ENCODE peak calls at places on chromosome 2, in ten cellular contexts. One of them, this sample, is unnamed.

GRCh38 chr2:185108588-185108987 is 510.3 kb downstream of the ZNF804A start:
- DNase-seq in activated T-helper 1 cell treated with anti-CD3 and anti-CD28 coated beads, Interleukin-2, amount 50 U/mL, for 16 hours: no peak
- DNase-seq in NAMALWA: no peak
- DNase-seq in amygdala: no peak
- DNase-seq in IMR-90: no peak
- DNase-seq in Calu3: no peak
- DNase-seq in heart right ventricle: no peak
- DNase-seq in activated CD8-positive, alpha-beta memory T cell treated with anti-CD3 and anti-CD28 coated beads for 1 hour: no peak
- DNase-seq in activated naive CD4-positive, alpha-beta T cell: no peak
- DNase-seq in stimulated activated CD4-positive, alpha-beta T cell treated with anti-CD3 and anti-CD28 coated beads, TNF-alpha, amount 100 ng/mL, for 24 hours: no peak
- DNase-seq in this sample: no peak

GRCh38 chr2:64992218-64992617 is 3.0 kb downstream of the SLC1A4 start:
- DNase-seq in activated naive CD4-positive, alpha-beta T cell: no peak
- DNase-seq in stimulated activated CD4-positive, alpha-beta T cell treated with anti-CD3 and anti-CD28 coated beads, TNF-alpha, amount 100 ng/mL, for 24 hours: no peak
- DNase-seq in amygdala: no peak
- DNase-seq in NAMALWA: no peak
- DNase-seq in heart right ventricle: no peak
- DNase-seq in activated CD8-positive, alpha-beta memory T cell treated with anti-CD3 and anti-CD28 coated beads for 1 hour: no peak
- DNase-seq in activated T-helper 1 cell treated with anti-CD3 and anti-CD28 coated beads, Interleukin-2, amount 50 U/mL, for 16 hours: no peak
- DNase-seq in Calu3: no peak
- DNase-seq in IMR-90: no peak
- DNase-seq in this sample: no peak

GRCh38 chr2:177797808-177798207 is 274.8 kb downstream of the PDE11A start:
- DNase-seq in heart right ventricle: no peak
- DNase-seq in stimulated activated CD4-positive, alpha-beta T cell treated with anti-CD3 and anti-CD28 coated beads, TNF-alpha, amount 100 ng/mL, for 24 hours: no peak
- DNase-seq in amygdala: no peak
- DNase-seq in activated naive CD4-positive, alpha-beta T cell: no peak
- DNase-seq in Calu3: no peak
- DNase-seq in IMR-90: no peak
- DNase-seq in activated T-helper 1 cell treated with anti-CD3 and anti-CD28 coated beads, Interleukin-2, amount 50 U/mL, for 16 hours: no peak
- DNase-seq in NAMALWA: no peak
- DNase-seq in activated CD8-positive, alpha-beta memory T cell treated with anti-CD3 and anti-CD28 coated beads for 1 hour: no peak
- DNase-seq in this sample: no peak

GRCh38 chr2:96529376-96530143 is 7.0 kb upstream of the ARID5A start:
- DNase-seq in activated T-helper 1 cell treated with anti-CD3 and anti-CD28 coated beads, Interleukin-2, amount 50 U/mL, for 16 hours: no peak
- DNase-seq in amygdala: no peak
- DNase-seq in Calu3: no peak
- DNase-seq in activated CD8-positive, alpha-beta memory T cell treated with anti-CD3 and anti-CD28 coated beads for 1 hour: no peak
- DNase-seq in activated naive CD4-positive, alpha-beta T cell: no peak
- DNase-seq in heart right ventricle: no peak
- DNase-seq in NAMALWA: no peak
- DNase-seq in stimulated activated CD4-positive, alpha-beta T cell treated with anti-CD3 and anti-CD28 coated beads, TNF-alpha, amount 100 ng/mL, for 24 hours: no peak
- DNase-seq in IMR-90: no peak
- DNase-seq in this sample: no peak

GRCh38 chr2:22486343-22486742 is 898.6 kb upstream of the KLHL29 start:
- DNase-seq in NAMALWA: no peak
- DNase-seq in heart right ventricle: no peak
- DNase-seq in amygdala: no peak
- DNase-seq in Calu3: no peak
- DNase-seq in activated T-helper 1 cell treated with anti-CD3 and anti-CD28 coated beads, Interleukin-2, amount 50 U/mL, for 16 hours: no peak
- DNase-seq in activated naive CD4-positive, alpha-beta T cell: no peak
- DNase-seq in stimulated activated CD4-positive, alpha-beta T cell treated with anti-CD3 and anti-CD28 coated beads, TNF-alpha, amount 100 ng/mL, for 24 hours: no peak
- DNase-seq in activated CD8-positive, alpha-beta memory T cell treated with anti-CD3 and anti-CD28 coated beads for 1 hour: no peak
- DNase-seq in IMR-90: no peak
- DNase-seq in this sample: no peak

GRCh38 chr2:183248866-183249567 is 124.8 kb downstream of the NUP35 start:
- DNase-seq in amygdala: no peak
- DNase-seq in activated T-helper 1 cell treated with anti-CD3 and anti-CD28 coated beads, Interleukin-2, amount 50 U/mL, for 16 hours: no peak
- DNase-seq in NAMALWA: peak
- DNase-seq in activated CD8-positive, alpha-beta memory T cell treated with anti-CD3 and anti-CD28 coated beads for 1 hour: no peak
- DNase-seq in IMR-90: peak
- DNase-seq in activated naive CD4-positive, alpha-beta T cell: no peak
- DNase-seq in stimulated activated CD4-positive, alpha-beta T cell treated with anti-CD3 and anti-CD28 coated beads, TNF-alpha, amount 100 ng/mL, for 24 hours: no peak
- DNase-seq in Calu3: no peak
- DNase-seq in heart right ventricle: no peak
- DNase-seq in this sample: no peak

GRCh38 chr2:232299927-232300674 is 78.5 kb upstream of the ALPP start:
- DNase-seq in activated CD8-positive, alpha-beta memory T cell treated with anti-CD3 and anti-CD28 coated beads for 1 hour: no peak
- DNase-seq in IMR-90: no peak
- DNase-seq in activated T-helper 1 cell treated with anti-CD3 and anti-CD28 coated beads, Interleukin-2, amount 50 U/mL, for 16 hours: no peak
- DNase-seq in stimulated activated CD4-positive, alpha-beta T cell treated with anti-CD3 and anti-CD28 coated beads, TNF-alpha, amount 100 ng/mL, for 24 hours: no peak
- DNase-seq in amygdala: no peak
- DNase-seq in NAMALWA: no peak
- DNase-seq in heart right ventricle: no peak
- DNase-seq in Calu3: no peak
- DNase-seq in activated naive CD4-positive, alpha-beta T cell: no peak
- DNase-seq in this sample: no peak

GRCh38 chr2:208315081-208315788 is 49.2 kb downstream of the PIKFYVE start:
- DNase-seq in heart right ventricle: no peak
- DNase-seq in amygdala: no peak
- DNase-seq in activated T-helper 1 cell treated with anti-CD3 and anti-CD28 coated beads, Interleukin-2, amount 50 U/mL, for 16 hours: no peak
- DNase-seq in IMR-90: peak
- DNase-seq in stimulated activated CD4-positive, alpha-beta T cell treated with anti-CD3 and anti-CD28 coated beads, TNF-alpha, amount 100 ng/mL, for 24 hours: no peak
- DNase-seq in Calu3: no peak
- DNase-seq in activated CD8-positive, alpha-beta memory T cell treated with anti-CD3 and anti-CD28 coated beads for 1 hour: no peak
- DNase-seq in activated naive CD4-positive, alpha-beta T cell: no peak
- DNase-seq in NAMALWA: no peak
- DNase-seq in this sample: no peak

GRCh38 chr2:66696374-66696773 is 261.4 kb downstream of the MEIS1 start:
- DNase-seq in activated T-helper 1 cell treated with anti-CD3 and anti-CD28 coated beads, Interleukin-2, amount 50 U/mL, for 16 hours: no peak
- DNase-seq in activated naive CD4-positive, alpha-beta T cell: no peak
- DNase-seq in amygdala: no peak
- DNase-seq in heart right ventricle: no peak
- DNase-seq in IMR-90: no peak
- DNase-seq in NAMALWA: no peak
- DNase-seq in activated CD8-positive, alpha-beta memory T cell treated with anti-CD3 and anti-CD28 coated beads for 1 hour: no peak
- DNase-seq in Calu3: no peak
- DNase-seq in stimulated activated CD4-positive, alpha-beta T cell treated with anti-CD3 and anti-CD28 coated beads, TNF-alpha, amount 100 ng/mL, for 24 hours: no peak
- DNase-seq in this sample: no peak

GRCh38 chr2:196233033-196233807 is 61.8 kb upstream of the STK17B start:
- DNase-seq in amygdala: no peak
- DNase-seq in activated CD8-positive, alpha-beta memory T cell treated with anti-CD3 and anti-CD28 coated beads for 1 hour: no peak
- DNase-seq in activated naive CD4-positive, alpha-beta T cell: no peak
- DNase-seq in stimulated activated CD4-positive, alpha-beta T cell treated with anti-CD3 and anti-CD28 coated beads, TNF-alpha, amount 100 ng/mL, for 24 hours: no peak
- DNase-seq in NAMALWA: peak
- DNase-seq in activated T-helper 1 cell treated with anti-CD3 and anti-CD28 coated beads, Interleukin-2, amount 50 U/mL, for 16 hours: no peak
- DNase-seq in heart right ventricle: no peak
- DNase-seq in Calu3: peak
- DNase-seq in IMR-90: peak
- DNase-seq in this sample: no peak

GRCh38 chr2:188986839-188987238 is 12.7 kb downstream of the COL3A1 start:
- DNase-seq in activated CD8-positive, alpha-beta memory T cell treated with anti-CD3 and anti-CD28 coated beads for 1 hour: no peak
- DNase-seq in activated naive CD4-positive, alpha-beta T cell: no peak
- DNase-seq in stimulated activated CD4-positive, alpha-beta T cell treated with anti-CD3 and anti-CD28 coated beads, TNF-alpha, amount 100 ng/mL, for 24 hours: no peak
- DNase-seq in heart right ventricle: no peak
- DNase-seq in activated T-helper 1 cell treated with anti-CD3 and anti-CD28 coated beads, Interleukin-2, amount 50 U/mL, for 16 hours: no peak
- DNase-seq in NAMALWA: no peak
- DNase-seq in Calu3: no peak
- DNase-seq in IMR-90: peak
- DNase-seq in amygdala: no peak
- DNase-seq in this sample: no peak

GRCh38 chr2:27075219-27075871 is 3.1 kb upstream of the EMILIN1 start:
- DNase-seq in NAMALWA: peak
- DNase-seq in activated T-helper 1 cell treated with anti-CD3 and anti-CD28 coated beads, Interleukin-2, amount 50 U/mL, for 16 hours: peak
- DNase-seq in Calu3: no peak
- DNase-seq in amygdala: no peak
- DNase-seq in stimulated activated CD4-positive, alpha-beta T cell treated with anti-CD3 and anti-CD28 coated beads, TNF-alpha, amount 100 ng/mL, for 24 hours: peak
- DNase-seq in IMR-90: peak
- DNase-seq in heart right ventricle: peak
- DNase-seq in activated naive CD4-positive, alpha-beta T cell: no peak
- DNase-seq in activated CD8-positive, alpha-beta memory T cell treated with anti-CD3 and anti-CD28 coated beads for 1 hour: no peak
- DNase-seq in this sample: no peak

GRCh38 chr2:69272803-69273471 is 114.1 kb downstream of the GFPT1 start:
- DNase-seq in NAMALWA: no peak
- DNase-seq in activated T-helper 1 cell treated with anti-CD3 and anti-CD28 coated beads, Interleukin-2, amount 50 U/mL, for 16 hours: no peak
- DNase-seq in stimulated activated CD4-positive, alpha-beta T cell treated with anti-CD3 and anti-CD28 coated beads, TNF-alpha, amount 100 ng/mL, for 24 hours: no peak
- DNase-seq in Calu3: no peak
- DNase-seq in IMR-90: peak
- DNase-seq in activated naive CD4-positive, alpha-beta T cell: no peak
- DNase-seq in heart right ventricle: no peak
- DNase-seq in activated CD8-positive, alpha-beta memory T cell treated with anti-CD3 and anti-CD28 coated beads for 1 hour: no peak
- DNase-seq in amygdala: no peak
- DNase-seq in this sample: no peak

GRCh38 chr2:109422071-109422757 is 191.6 kb downstream of the SEPTIN10 start:
- DNase-seq in stimulated activated CD4-positive, alpha-beta T cell treated with anti-CD3 and anti-CD28 coated beads, TNF-alpha, amount 100 ng/mL, for 24 hours: no peak
- DNase-seq in activated CD8-positive, alpha-beta memory T cell treated with anti-CD3 and anti-CD28 coated beads for 1 hour: no peak
- DNase-seq in heart right ventricle: no peak
- DNase-seq in NAMALWA: no peak
- DNase-seq in Calu3: no peak
- DNase-seq in amygdala: no peak
- DNase-seq in activated T-helper 1 cell treated with anti-CD3 and anti-CD28 coated beads, Interleukin-2, amount 50 U/mL, for 16 hours: no peak
- DNase-seq in IMR-90: peak
- DNase-seq in activated naive CD4-positive, alpha-beta T cell: no peak
- DNase-seq in this sample: no peak

GRCh38 chr2:67311536-67311935 is 85.6 kb upstream of the ETAA1 start:
- DNase-seq in activated T-helper 1 cell treated with anti-CD3 and anti-CD28 coated beads, Interleukin-2, amount 50 U/mL, for 16 hours: no peak
- DNase-seq in amygdala: no peak
- DNase-seq in Calu3: no peak
- DNase-seq in stimulated activated CD4-positive, alpha-beta T cell treated with anti-CD3 and anti-CD28 coated beads, TNF-alpha, amount 100 ng/mL, for 24 hours: no peak
- DNase-seq in activated CD8-positive, alpha-beta memory T cell treated with anti-CD3 and anti-CD28 coated beads for 1 hour: no peak
- DNase-seq in IMR-90: peak
- DNase-seq in heart right ventricle: no peak
- DNase-seq in activated naive CD4-positive, alpha-beta T cell: no peak
- DNase-seq in NAMALWA: no peak
- DNase-seq in this sample: no peak

GRCh38 chr2:71742953-71743601 is 289.7 kb downstream of the DYSF start:
- DNase-seq in activated naive CD4-positive, alpha-beta T cell: no peak
- DNase-seq in NAMALWA: no peak
- DNase-seq in activated T-helper 1 cell treated with anti-CD3 and anti-CD28 coated beads, Interleukin-2, amount 50 U/mL, for 16 hours: no peak
- DNase-seq in IMR-90: peak
- DNase-seq in Calu3: peak
- DNase-seq in amygdala: no peak
- DNase-seq in stimulated activated CD4-positive, alpha-beta T cell treated with anti-CD3 and anti-CD28 coated beads, TNF-alpha, amount 100 ng/mL, for 24 hours: no peak
- DNase-seq in heart right ventricle: peak
- DNase-seq in activated CD8-positive, alpha-beta memory T cell treated with anti-CD3 and anti-CD28 coated beads for 1 hour: no peak
- DNase-seq in this sample: no peak

GRCh38 chr2:105406221-105406620 is 7.4 kb upstream of the FHL2 start:
- DNase-seq in activated CD8-positive, alpha-beta memory T cell treated with anti-CD3 and anti-CD28 coated beads for 1 hour: no peak
- DNase-seq in stimulated activated CD4-positive, alpha-beta T cell treated with anti-CD3 and anti-CD28 coated beads, TNF-alpha, amount 100 ng/mL, for 24 hours: no peak
- DNase-seq in Calu3: no peak
- DNase-seq in IMR-90: peak
- DNase-seq in activated naive CD4-positive, alpha-beta T cell: no peak
- DNase-seq in amygdala: no peak
- DNase-seq in NAMALWA: no peak
- DNase-seq in heart right ventricle: no peak
- DNase-seq in activated T-helper 1 cell treated with anti-CD3 and anti-CD28 coated beads, Interleukin-2, amount 50 U/mL, for 16 hours: no peak
- DNase-seq in this sample: no peak

GRCh38 chr2:7338961-7339360 is 421.7 kb downstream of the RNF144A start:
- DNase-seq in Calu3: no peak
- DNase-seq in heart right ventricle: no peak
- DNase-seq in NAMALWA: no peak
- DNase-seq in activated CD8-positive, alpha-beta memory T cell treated with anti-CD3 and anti-CD28 coated beads for 1 hour: no peak
- DNase-seq in activated naive CD4-positive, alpha-beta T cell: no peak
- DNase-seq in IMR-90: no peak
- DNase-seq in activated T-helper 1 cell treated with anti-CD3 and anti-CD28 coated beads, Interleukin-2, amount 50 U/mL, for 16 hours: no peak
- DNase-seq in stimulated activated CD4-positive, alpha-beta T cell treated with anti-CD3 and anti-CD28 coated beads, TNF-alpha, amount 100 ng/mL, for 24 hours: no peak
- DNase-seq in amygdala: no peak
- DNase-seq in this sample: no peak